ENCODE peak calls at places on chromosomes 5 and 9, in six cellular contexts. C, P, Y, L, S and D are unnamed samples.

GRCh38 chr9:38062498-38063362 is 6.3 kb downstream of the SHB start:
- DNase-seq in C (no peak), P (no peak), Y (no peak), L (no peak), S (peak), D (no peak)

GRCh38 chr5:175162036-175162435 is 281.9 kb downstream of the DRD1 start:
- DNase-seq in C (no peak), P (no peak), Y (no peak), L (no peak), S (no peak), D (no peak)

GRCh38 chr5:171541380-171541779 is 121.9 kb downstream of the FGF18 start:
- DNase-seq in C (no peak), P (no peak), Y (no peak), L (no peak), S (no peak), D (no peak)

GRCh38 chr9:117703538-117703937 is 665 bp upstream of the TLR4 start:
- DNase-seq in C (no peak), P (no peak), Y (no peak), L (no peak), S (no peak), D (no peak)

GRCh38 chr9:94945191-94946144 is 219.0 kb downstream of the AOPEP start:
- DNase-seq in C (no peak), P (no peak), Y (peak), L (no peak), S (peak), D (no peak)

GRCh38 chr5:1971944-1972343 is 89.2 kb upstream of the IRX4 start:
- DNase-seq in C (no peak), P (no peak), Y (no peak), L (no peak), S (no peak), D (no peak)

GRCh38 chr5:135737701-135738563 is 96.5 kb upstream of the SLC25A48 start:
- DNase-seq in C (no peak), P (no peak), Y (no peak), L (no peak), S (no peak), D (no peak)

GRCh38 chr9:136019681-136020060 is 58.5 kb upstream of the UBAC1 start:
- DNase-seq in C (no peak), P (no peak), Y (no peak), L (no peak), S (no peak), D (no peak)

GRCh38 chr5:78373231-78373630 is 12.8 kb downstream of the SCAMP1 start:
- DNase-seq in C (no peak), P (no peak), Y (no peak), L (no peak), S (no peak), D (no peak)

GRCh38 chr9:5626727-5627634 is 1.9 kb upstream of the RIC1 start:
- DNase-seq in C (peak), P (peak), Y (no peak), L (no peak), S (peak), D (peak)

GRCh38 chr9:68492801-68493200 is 47.9 kb downstream of the TMEM252 start:
- DNase-seq in C (no peak), P (no peak), Y (no peak), L (no peak), S (no peak), D (peak)

GRCh38 chr9:9996259-9996658 is 616.5 kb downstream of the PTPRD start:
- DNase-seq in C (no peak), P (no peak), Y (no peak), L (no peak), S (no peak), D (no peak)

GRCh38 chr5:141958113-141958512 is at the start of gene PCDH12:
- DNase-seq in C (no peak), P (no peak), Y (no peak), L (no peak), S (peak), D (no peak)

GRCh38 chr5:32692066-32692746 is 18.9 kb upstream of the NPR3 start:
- DNase-seq in C (no peak), P (no peak), Y (no peak), L (no peak), S (peak), D (no peak)

GRCh38 chr5:118459490-118459889 is 528.9 kb downstream of the DTWD2 start:
- DNase-seq in C (no peak), P (no peak), Y (no peak), L (no peak), S (no peak), D (no peak)

GRCh38 chr5:16590685-16591084 is 26.1 kb downstream of the RETREG1 start:
- DNase-seq in C (no peak), P (no peak), Y (no peak), L (no peak), S (no peak), D (no peak)

GRCh38 chr5:58794875-58795274 is 212.0 kb downstream of the RAB3C start:
- DNase-seq in C (no peak), P (no peak), Y (no peak), L (no peak), S (no peak), D (no peak)

GRCh38 chr5:123155511-123155923 is 66.5 kb downstream of the PRDM6 start:
- DNase-seq in C (no peak), P (no peak), Y (no peak), L (no peak), S (no peak), D (peak)

GRCh38 chr9:136095495-136096058 is 488 bp upstream of the NACC2 start:
- DNase-seq in C (no peak), P (no peak), Y (no peak), L (no peak), S (peak), D (no peak)

GRCh38 chr5:1050449-1051365 is 42.1 kb downstream of the NKD2 start:
- DNase-seq in C (no peak), P (no peak), Y (no peak), L (no peak), S (no peak), D (no peak)

GRCh38 chr5:142783601-142784291 is 13.6 kb downstream of the ARHGAP26 start:
- DNase-seq in C (no peak), P (no peak), Y (peak), L (no peak), S (peak), D (no peak)

GRCh38 chr9:93119953-93120845 is 13.9 kb downstream of the NINJ1 start:
- DNase-seq in C (no peak), P (peak), Y (peak), L (no peak), S (peak), D (no peak)